ENCODE peak calls at places on chromosomes 1 and 21, in seven cellular contexts. One of them, this sample, is unnamed.

GRCh38 chr1:73839922-73840321 is 358.1 kb downstream of the LRRIQ3 start:
- DNase-seq in GF-D8: no peak
- DNase-seq in M059J: peak
- DNase-seq in ovary: no peak
- DNase-seq in WTC11: peak
- DNase-seq in T-helper 2 cell: no peak
- DNase-seq in left ventricle myocardium inferior: no peak
- DNase-seq in this sample: no peak

GRCh38 chr1:15154480-15155036 is 1.0 kb downstream of the TMEM51 start:
- DNase-seq in GF-D8: no peak
- DNase-seq in M059J: no peak
- DNase-seq in ovary: peak
- DNase-seq in WTC11: peak
- DNase-seq in T-helper 2 cell: no peak
- DNase-seq in left ventricle myocardium inferior: peak
- DNase-seq in this sample: peak

GRCh38 chr1:88983791-88984552 is 8.5 kb downstream of the KYAT3 start:
- DNase-seq in GF-D8: peak
- DNase-seq in M059J: peak
- DNase-seq in ovary: no peak
- DNase-seq in WTC11: no peak
- DNase-seq in T-helper 2 cell: no peak
- DNase-seq in left ventricle myocardium inferior: no peak
- DNase-seq in this sample: peak

GRCh38 chr1:199243423-199244061 is 604.7 kb downstream of the PTPRC start:
- DNase-seq in GF-D8: peak
- DNase-seq in M059J: peak
- DNase-seq in ovary: no peak
- DNase-seq in WTC11: peak
- DNase-seq in T-helper 2 cell: peak
- DNase-seq in left ventricle myocardium inferior: peak
- DNase-seq in this sample: peak

GRCh38 chr1:161367684-161368398 is at the start of gene CFAP126:
- DNase-seq in GF-D8: peak
- DNase-seq in M059J: peak
- DNase-seq in ovary: peak
- DNase-seq in WTC11: peak
- DNase-seq in T-helper 2 cell: no peak
- DNase-seq in left ventricle myocardium inferior: peak
- DNase-seq in this sample: peak

GRCh38 chr1:12148160-12148957 is 18.4 kb upstream of the TNFRSF1B start:
- DNase-seq in GF-D8: peak
- DNase-seq in M059J: peak
- DNase-seq in ovary: no peak
- DNase-seq in WTC11: no peak
- DNase-seq in T-helper 2 cell: no peak
- DNase-seq in left ventricle myocardium inferior: no peak
- DNase-seq in this sample: no peak

GRCh38 chr1:206961668-206962067 is 8.6 kb downstream of the FCAMR start:
- DNase-seq in GF-D8: no peak
- DNase-seq in M059J: no peak
- DNase-seq in ovary: no peak
- DNase-seq in WTC11: no peak
- DNase-seq in T-helper 2 cell: no peak
- DNase-seq in left ventricle myocardium inferior: no peak
- DNase-seq in this sample: no peak

GRCh38 chr1:25567710-25568089 is 24.3 kb downstream of the LDLRAP1 start:
- DNase-seq in GF-D8: no peak
- DNase-seq in M059J: no peak
- DNase-seq in ovary: no peak
- DNase-seq in WTC11: no peak
- DNase-seq in T-helper 2 cell: no peak
- DNase-seq in left ventricle myocardium inferior: no peak
- DNase-seq in this sample: no peak

GRCh38 chr1:36906555-36906954 is 127.8 kb downstream of the GRIK3 start:
- DNase-seq in GF-D8: no peak
- DNase-seq in M059J: no peak
- DNase-seq in ovary: no peak
- DNase-seq in WTC11: no peak
- DNase-seq in T-helper 2 cell: no peak
- DNase-seq in left ventricle myocardium inferior: no peak
- DNase-seq in this sample: no peak

GRCh38 chr1:219310181-219310728 is 136.6 kb downstream of the LYPLAL1 start:
- DNase-seq in GF-D8: no peak
- DNase-seq in M059J: peak
- DNase-seq in ovary: no peak
- DNase-seq in WTC11: no peak
- DNase-seq in T-helper 2 cell: no peak
- DNase-seq in left ventricle myocardium inferior: no peak
- DNase-seq in this sample: no peak

GRCh38 chr1:35377553-35377952 is 109.0 kb downstream of the ZMYM4 start:
- DNase-seq in GF-D8: no peak
- DNase-seq in M059J: peak
- DNase-seq in ovary: no peak
- DNase-seq in WTC11: no peak
- DNase-seq in T-helper 2 cell: no peak
- DNase-seq in left ventricle myocardium inferior: no peak
- DNase-seq in this sample: no peak

GRCh38 chr1:22418852-22419480 is 32.7 kb upstream of the ZBTB40 start:
- DNase-seq in GF-D8: no peak
- DNase-seq in M059J: peak
- DNase-seq in ovary: no peak
- DNase-seq in WTC11: no peak
- DNase-seq in T-helper 2 cell: no peak
- DNase-seq in left ventricle myocardium inferior: no peak
- DNase-seq in this sample: no peak

GRCh38 chr21:29145354-29145782 is 14.9 kb downstream of the MAP3K7CL start:
- DNase-seq in GF-D8: no peak
- DNase-seq in M059J: peak
- DNase-seq in ovary: no peak
- DNase-seq in WTC11: no peak
- DNase-seq in T-helper 2 cell: no peak
- DNase-seq in left ventricle myocardium inferior: no peak
- DNase-seq in this sample: no peak

GRCh38 chr1:110671323-110671722 is 3.4 kb downstream of the KCNA3 start:
- DNase-seq in GF-D8: no peak
- DNase-seq in M059J: no peak
- DNase-seq in ovary: no peak
- DNase-seq in WTC11: no peak
- DNase-seq in T-helper 2 cell: no peak
- DNase-seq in left ventricle myocardium inferior: no peak
- DNase-seq in this sample: no peak

GRCh38 chr1:54619749-54620148 is 3.6 kb downstream of the FAM151A start:
- DNase-seq in GF-D8: no peak
- DNase-seq in M059J: no peak
- DNase-seq in ovary: no peak
- DNase-seq in WTC11: no peak
- DNase-seq in T-helper 2 cell: no peak
- DNase-seq in left ventricle myocardium inferior: no peak
- DNase-seq in this sample: no peak

GRCh38 chr1:30412241-30413110 is 310.9 kb downstream of the MATN1 start:
- DNase-seq in GF-D8: no peak
- DNase-seq in M059J: peak
- DNase-seq in ovary: no peak
- DNase-seq in WTC11: no peak
- DNase-seq in T-helper 2 cell: no peak
- DNase-seq in left ventricle myocardium inferior: no peak
- DNase-seq in this sample: no peak

This sample was measured in left ventricle myocardium superior.